ENCODE peak calls at places on chromosomes 3 and 15, in nine cellular contexts. X is epithelial cell of esophagus, A is fibroblast of mammary gland, N is body of pancreas, L is GM13976, J is AG09319, P is kidney, B is stomach, I is cardiac fibroblast. S is an unnamed sample.

GRCh38 chr3:8618950-8619349 is 25.6 kb downstream of the SSUH2 start:
- DNase-seq in X (no peak), A (no peak), B (peak), I (no peak), L (no peak), P (no peak), N (no peak), J (no peak), S (no peak)

GRCh38 chr3:128278761-128279593 is 125.7 kb downstream of the EEFSEC start:
- DNase-seq in L (no peak), I (peak), P (peak), X (no peak), J (peak), N (peak), A (peak), B (peak), S (no peak)

GRCh38 chr3:82641701-82642100 is 880.3 kb upstream of the GBE1 start:
- DNase-seq in A (no peak), I (no peak), X (peak), B (no peak), N (no peak), J (no peak), P (no peak), L (no peak), S (no peak)

GRCh38 chr15:38050529-38050928 is 116.1 kb downstream of the TMCO5A start:
- DNase-seq in P (no peak), J (no peak), N (no peak), A (peak), L (no peak), I (peak), X (peak), B (no peak), S (no peak)

GRCh38 chr15:68584704-68585573 is 6.1 kb downstream of the CORO2B start:
- DNase-seq in X (no peak), L (no peak), I (no peak), A (no peak), J (no peak), P (no peak), N (no peak), B (no peak), S (no peak)

GRCh38 chr15:98884894-98885293 is 122.7 kb downstream of the PGPEP1L start:
- DNase-seq in B (peak), L (no peak), X (no peak), J (no peak), N (peak), A (no peak), P (no peak), I (no peak), S (no peak)

GRCh38 chr3:111045564-111045963 is 26.1 kb upstream of the NECTIN3 start:
- DNase-seq in L (no peak), N (no peak), J (no peak), A (peak), X (peak), P (no peak), I (peak), B (no peak), S (no peak)

GRCh38 chr3:105327662-105328337 is 38.9 kb upstream of the ALCAM start:
- DNase-seq in X (peak), P (no peak), I (no peak), L (no peak), J (peak), N (no peak), B (no peak), A (peak), S (no peak)

GRCh38 chr15:48794697-48795134 is 16.2 kb downstream of the CEP152 start:
- DNase-seq in P (no peak), I (peak), B (no peak), A (no peak), L (peak), N (no peak), J (no peak), X (peak), S (peak)

GRCh38 chr3:38630591-38630990 is 18.9 kb downstream of the SCN5A start:
- DNase-seq in L (no peak), P (no peak), B (no peak), J (no peak), X (no peak), I (no peak), A (no peak), N (no peak), S (no peak)

GRCh38 chr3:48247401-48247807 is 6.5 kb downstream of the ZNF589 start:
- DNase-seq in N (no peak), J (no peak), I (peak), P (no peak), X (peak), B (no peak), L (no peak), A (peak), S (no peak)

GRCh38 chr15:63701365-63701764 is 104.2 kb downstream of the FBXL22 start:
- DNase-seq in J (no peak), N (no peak), I (no peak), A (no peak), P (no peak), B (no peak), L (no peak), X (no peak), S (no peak)

GRCh38 chr3:150074697-150075416 is 104.2 kb upstream of the PFN2 start:
- DNase-seq in X (no peak), B (no peak), I (no peak), N (no peak), J (no peak), A (no peak), L (peak), P (no peak), S (no peak)

DNA sequence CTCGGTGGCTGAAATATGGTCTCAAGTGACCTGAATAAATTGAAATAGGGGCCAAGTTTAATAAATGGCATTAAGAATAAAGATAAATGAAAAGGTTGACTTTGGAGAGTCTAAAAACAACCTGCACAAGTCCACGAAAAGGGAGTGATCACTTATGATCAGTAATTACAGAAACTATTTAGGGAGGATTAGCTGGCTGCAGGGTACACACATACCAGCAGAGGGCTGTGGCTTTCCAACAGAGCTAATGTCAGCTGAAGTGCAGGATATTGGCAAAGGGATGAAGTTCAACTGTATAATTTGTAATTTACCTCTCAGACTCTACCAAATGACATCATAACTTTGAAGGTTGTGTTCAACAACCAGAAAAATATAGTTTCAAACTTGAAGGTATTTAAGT is 86.8 kb downstream of the SYNPR start:
- DNase-seq in L (no peak), A (peak), B (no peak), X (no peak), P (no peak), I (no peak), N (no peak), J (no peak), S (no peak)
- TF ChIP-seq CTCF in L (no peak), A (peak), B (no peak), X (peak), P (peak), I (peak), N (no peak), J (peak), S (no peak)

DNA sequence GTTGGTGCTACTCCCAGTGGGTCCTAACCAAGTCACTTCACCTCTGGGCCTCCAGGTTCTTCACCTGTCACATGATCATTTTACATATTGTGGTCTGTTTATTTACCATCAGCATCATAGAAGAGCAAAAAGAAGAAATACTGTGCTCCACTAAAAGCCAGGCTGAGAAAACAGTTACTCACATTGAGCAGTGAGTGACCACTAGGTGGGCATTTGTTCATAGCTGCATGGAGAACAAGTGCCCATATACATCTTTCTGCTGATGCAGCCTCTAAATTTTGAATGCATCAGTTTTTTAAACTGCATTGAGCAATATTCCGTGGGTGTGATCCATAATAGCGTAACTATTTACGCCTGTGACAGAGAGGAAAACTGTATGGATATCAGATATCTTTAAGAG is 76.2 kb downstream of the DCUN1D1 start:
- DNase-seq in P (no peak), A (no peak), B (no peak), J (no peak), X (no peak), I (no peak), N (no peak), L (no peak), S (no peak)
- TF ChIP-seq CTCF in P (no peak), A (peak), B (no peak), J (no peak), X (peak), I (no peak), N (no peak), L (no peak), S (no peak)

GRCh38 chr15:57015360-57015759 is 96.9 kb downstream of the TCF12 start:
- DNase-seq in P (no peak), B (no peak), I (no peak), A (no peak), L (no peak), X (no peak), N (no peak), J (no peak), S (no peak)

GRCh38 chr15:57018151-57018550 is 99.7 kb downstream of the TCF12 start:
- DNase-seq in X (peak), P (no peak), N (no peak), A (peak), J (no peak), I (no peak), L (no peak), B (no peak), S (no peak)

GRCh38 chr15:57019496-57020160 is 101.2 kb downstream of the TCF12 start:
- DNase-seq in N (no peak), L (no peak), P (no peak), J (no peak), I (peak), A (peak), X (peak), B (no peak), S (no peak)

GRCh38 chr15:57015897-57016296 is 97.5 kb downstream of the TCF12 start:
- DNase-seq in B (no peak), X (peak), N (no peak), L (no peak), J (no peak), I (no peak), A (no peak), P (no peak), S (no peak)

GRCh38 chr15:57017024-57017423 is 98.6 kb downstream of the TCF12 start:
- DNase-seq in I (peak), N (no peak), X (no peak), B (no peak), L (no peak), A (peak), P (no peak), J (no peak), S (peak)
- TF ChIP-seq CTCF in I (peak), N (no peak), X (no peak), B (no peak), L (no peak), A (peak), P (no peak), J (no peak), S (peak)

GRCh38 chr3:169146866-169147245 is 516.7 kb downstream of the MECOM start:
- DNase-seq in A (no peak), I (no peak), X (no peak), B (no peak), P (no peak), L (peak), J (no peak), N (no peak), S (peak)
- TF ChIP-seq CTCF in A (no peak), I (no peak), X (no peak), B (no peak), P (no peak), L (no peak), J (no peak), N (no peak), S (no peak)

GRCh38 chr15:33084661-33085060 is 109.9 kb downstream of the FMN1 start:
- DNase-seq in J (no peak), B (no peak), X (no peak), I (no peak), L (no peak), N (no peak), A (no peak), P (no peak), S (no peak)
- TF ChIP-seq CTCF in J (no peak), B (no peak), X (no peak), I (no peak), L (no peak), N (no peak), A (no peak), P (no peak), S (no peak)

GRCh38 chr3:123344941-123345594 is 103.8 kb downstream of the ADCY5 start:
- DNase-seq in J (no peak), I (no peak), B (no peak), X (no peak), P (peak), N (no peak), L (no peak), A (no peak), S (no peak)
- TF ChIP-seq CTCF in J (no peak), I (no peak), B (no peak), X (no peak), P (no peak), N (no peak), L (no peak), A (no peak), S (no peak)

DNA sequence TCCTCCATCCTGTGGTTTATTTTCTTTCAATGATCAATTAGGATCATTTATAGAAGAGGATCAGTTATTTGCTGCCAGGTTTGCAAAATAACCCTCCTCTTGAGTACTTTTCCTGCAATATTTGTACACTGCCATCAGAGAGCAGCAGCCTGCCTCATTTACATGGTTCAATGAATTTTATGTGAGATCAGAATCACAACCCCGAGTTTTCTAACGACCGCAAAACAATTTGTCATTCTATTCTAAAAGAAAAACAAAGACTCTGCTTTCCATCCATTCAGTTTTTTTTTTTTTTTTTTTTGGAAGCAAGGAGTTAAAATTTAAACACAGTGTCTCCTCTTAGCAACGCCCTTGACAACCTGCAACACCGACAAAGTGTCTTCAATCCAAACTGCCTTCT is 146.9 kb downstream of the RAB11A start:
- DNase-seq in A (no peak), L (no peak), J (no peak), X (no peak), I (no peak), P (no peak), B (no peak), N (no peak), S (no peak)
- TF ChIP-seq CTCF in A (no peak), L (no peak), J (no peak), X (no peak), I (no peak), P (no peak), B (no peak), N (no peak), S (no peak)

DNA sequence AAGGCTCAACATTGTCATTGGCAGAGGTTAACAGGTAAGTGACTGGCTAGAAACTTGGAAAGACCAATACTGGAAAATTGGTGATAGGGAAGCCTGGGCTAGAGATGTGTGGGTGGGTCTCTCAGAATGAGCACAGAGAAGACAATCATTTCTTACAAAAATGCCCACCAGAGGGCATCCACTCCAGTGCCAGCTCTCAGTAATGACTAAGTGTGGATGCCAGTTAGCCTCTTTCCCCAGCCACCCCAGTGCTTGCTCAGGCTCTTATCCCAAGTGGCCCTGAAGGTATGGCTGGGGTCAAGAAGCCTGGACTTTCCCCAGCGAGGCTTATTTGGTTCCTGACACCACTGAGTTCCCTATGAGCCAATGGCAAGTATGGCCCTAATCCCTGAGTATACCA is 115.9 kb upstream of the ST8SIA2 start:
- DNase-seq in N (no peak), J (no peak), A (peak), L (peak), I (no peak), P (no peak), B (no peak), X (peak), S (no peak)
- TF ChIP-seq CTCF in N (peak), J (peak), A (no peak), L (peak), I (no peak), P (peak), B (no peak), X (peak), S (no peak)

GRCh38 chr3:173785004-173785403 is 387.5 kb downstream of the NLGN1 start:
- DNase-seq in L (no peak), N (no peak), B (no peak), A (peak), X (no peak), I (no peak), P (no peak), J (no peak), S (no peak)
- TF ChIP-seq CTCF in L (no peak), N (no peak), B (no peak), A (no peak), X (no peak), I (no peak), P (no peak), J (no peak), S (no peak)

S was measured in GM20000.